ENCODE peak calls at places on chromosomes 5 and 9, in nine cellular contexts. Q, Y, C, X, B, G, U, I and N are unnamed samples.

GRCh38 chr9:132142883-132143282 is 19.0 kb upstream of the NTNG2 start:
- DNase-seq in Y (no peak), C (no peak), I (no peak), B (no peak), X (no peak), G (no peak), U (no peak), Q (no peak), N (no peak)

GRCh38 chr5:121503111-121503840 is 348.4 kb upstream of the FTMT start:
- DNase-seq in B (peak; percentile 36), U (peak; percentile 57), I (no peak), Q (no peak), C (no peak), Y (peak; percentile 60), G (no peak), X (peak; percentile 43), N (peak; percentile 54)

GRCh38 chr5:170184007-170184687 is 48.6 kb upstream of the C5orf58 start:
- DNase-seq in X (peak; percentile 68), I (peak; percentile 37), B (peak; percentile 42), Y (peak; percentile 61), U (peak; percentile 87), C (peak; percentile 19), Q (peak; percentile 27), G (peak; percentile 4), N (peak; percentile 33)

GRCh38 chr5:63401434-63402046 is 560.7 kb downstream of the HTR1A start:
- DNase-seq in X (peak; percentile 60), B (peak; percentile 54), I (peak; percentile 8), G (peak; percentile 4), C (peak; percentile 20), Y (no peak), Q (peak; percentile 49), U (peak; percentile 77), N (peak; percentile 41)

GRCh38 chr5:41863871-41864486 is 6.2 kb downstream of the OXCT1 start:
- DNase-seq in G (peak; percentile 23), C (no peak), U (no peak), I (peak; percentile 51), X (no peak), Q (no peak), Y (no peak), B (no peak), N (no peak)

GRCh38 chr9:120755827-120756434 is 37.3 kb downstream of the FBXW2 start:
- DNase-seq in U (peak; percentile 71), X (peak; percentile 59), Q (peak; percentile 55), Y (no peak), I (peak; percentile 34), B (peak; percentile 54), G (no peak), C (no peak), N (peak; percentile 66)

GRCh38 chr9:123848447-123849085 is 81.4 kb downstream of the DENND1A start:
- DNase-seq in U (no peak), I (no peak), Q (no peak), C (no peak), G (no peak), X (no peak), B (no peak), Y (no peak), N (no peak)

GRCh38 chr5:30849801-30850370 is 343.6 kb upstream of the CDH6 start:
- DNase-seq in C (no peak), U (no peak), B (no peak), G (peak; percentile 95), X (no peak), Q (no peak), I (peak; percentile 86), Y (no peak), N (no peak)

GRCh38 chr9:129386812-129387177 is 208.7 kb upstream of the IER5L start:
- DNase-seq in X (no peak), C (no peak), G (no peak), Y (no peak), I (no peak), U (no peak), B (no peak), Q (no peak), N (peak; percentile 46)

GRCh38 chr9:79477955-79478751 is 93.6 kb upstream of the TLE4 start:
- DNase-seq in X (peak; percentile 15), Y (no peak), G (peak; percentile 20), C (no peak), I (peak; percentile 29), B (peak; percentile 8), Q (no peak), U (peak; percentile 77), N (no peak)

GRCh38 chr9:91787931-91788330 is 162.1 kb downstream of the ROR2 start:
- DNase-seq in U (no peak), Q (no peak), X (no peak), C (no peak), G (no peak), Y (no peak), B (no peak), I (no peak), N (no peak)

GRCh38 chr9:33263936-33264472 is 504 bp downstream of the BAG1 start:
- DNase-seq in U (no peak), G (no peak), Y (peak; percentile 75), B (peak; percentile 61), C (peak; percentile 59), I (no peak), X (peak; percentile 46), Q (no peak), N (peak; percentile 67)

GRCh38 chr5:126883801-126884200 is 106.9 kb downstream of the LMNB1 start:
- DNase-seq in C (no peak), G (peak; percentile 3), I (peak; percentile 16), B (no peak), Q (no peak), X (no peak), U (no peak), Y (no peak), N (no peak)

GRCh38 chr9:34380034-34380510 is 3.4 kb upstream of the MYORG start:
- DNase-seq in X (no peak), C (no peak), I (no peak), Y (peak; percentile 56), G (no peak), U (peak; percentile 56), B (no peak), Q (no peak), N (no peak)
- H3K27me3 ChIP-seq in X (no peaks in the 10 kb centered on the region), C (no peaks in the 10 kb centered on the region), I (peaks cover 2% of the 10 kb centered on the region), Y (no peaks in the 10 kb centered on the region), G (peaks cover 7% of the 10 kb centered on the region), U (peaks cover 99% of the 10 kb centered on the region), B (no peaks in the 10 kb centered on the region), Q (no peaks in the 10 kb centered on the region), N (no peaks in the 10 kb centered on the region)

DNA sequence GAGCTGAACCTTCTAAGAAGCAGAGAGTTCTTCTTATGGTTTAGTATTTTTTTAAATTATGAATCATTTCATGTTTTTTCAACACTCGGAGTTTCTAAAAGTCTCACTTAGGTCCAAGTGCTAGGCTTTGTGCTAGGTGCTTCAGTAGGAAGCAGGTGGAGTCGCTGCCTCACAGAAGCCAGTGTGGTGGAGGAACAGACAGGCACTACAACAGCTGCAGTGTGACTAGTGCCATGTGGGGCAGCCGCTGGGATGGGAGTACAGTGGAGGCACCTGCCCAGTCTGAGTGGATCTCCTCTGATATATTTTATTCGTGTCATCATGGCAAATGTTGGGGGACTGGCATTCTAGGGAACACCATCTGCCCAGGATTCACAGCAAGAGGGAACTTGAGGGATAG is 15.3 kb downstream of the PCDHGC5 start:
- DNase-seq in G (no peak), Y (no peak), X (no peak), B (no peak), Q (no peak), C (no peak), I (no peak), U (no peak), N (no peak)
- H3K27ac ChIP-seq in G (no peak overlapping the region), Y (no peak overlapping the region), X (no peak overlapping the region), B (no peak overlapping the region), Q (no peak overlapping the region), C (no peak overlapping the region), I (no peak overlapping the region), U (no peak overlapping the region), N (no peak overlapping the region)

DNA sequence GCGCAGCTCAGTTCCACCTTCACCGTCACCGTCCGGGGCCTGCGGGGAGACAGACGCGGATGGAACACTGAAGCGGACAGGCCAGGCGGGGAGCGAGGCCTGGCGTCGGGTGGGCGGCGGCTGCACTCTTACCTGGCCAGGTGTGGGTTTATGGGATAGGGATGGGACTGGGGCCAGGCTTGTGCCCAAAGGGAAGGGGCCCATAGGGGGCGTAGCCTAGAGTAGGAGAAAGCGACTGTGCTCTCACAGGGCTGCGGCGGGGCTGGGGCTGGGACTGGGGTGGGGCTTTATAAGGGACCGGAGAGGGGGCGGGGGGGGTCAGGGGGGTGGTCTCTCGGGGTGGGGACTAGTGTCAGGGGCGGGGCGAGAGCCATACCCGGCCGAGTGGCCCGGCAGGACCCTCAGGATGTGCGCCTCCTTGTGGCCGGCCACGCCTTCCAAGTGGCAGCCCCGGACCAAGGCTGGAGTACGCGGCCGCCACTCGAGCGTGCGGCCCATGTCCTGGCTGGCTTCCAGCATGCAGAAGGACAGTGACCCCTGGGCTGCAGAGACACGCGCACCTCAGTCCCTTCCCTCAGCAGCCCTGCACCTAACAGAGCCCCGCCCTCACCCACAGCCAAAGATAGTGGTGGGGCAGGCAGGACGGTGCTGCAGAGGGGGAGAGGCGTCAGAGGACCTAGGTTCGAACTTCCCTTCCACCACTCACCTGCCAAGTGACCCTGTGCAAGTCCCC is 22.8 kb downstream of the FPGS start:
- DNase-seq in C (no peak), B (no peak), U (peak; percentile 92), Q (peak; percentile 72), X (peak; percentile 69), G (no peak), Y (no peak), I (no peak), N (no peak)
- H3K4me3 ChIP-seq in C (no peak overlapping the region), B (no peak overlapping the region), U (peak overlapping the region; percentile 20), Q (no peak overlapping the region), X (no peak overlapping the region), G (no peak overlapping the region), Y (no peak overlapping the region), I (no peak overlapping the region), N (no peak overlapping the region)

GRCh38 chr5:135488727-135489465 is 36.7 kb upstream of the TIFAB start:
- DNase-seq in I (peak; percentile 73), X (no peak), Y (no peak), G (peak; percentile 62), U (peak; percentile 97), B (no peak), C (no peak), Q (no peak), N (no peak)
- H3K27me3 ChIP-seq in I (peaks cover 58% of the 10 kb centered on the region), X (no peaks in the 10 kb centered on the region), Y (peaks cover 12% of the 10 kb centered on the region), G (peaks cover 36% of the 10 kb centered on the region), U (peaks cover 100% of the 10 kb centered on the region), B (peaks cover 83% of the 10 kb centered on the region), C (peaks cover 78% of the 10 kb centered on the region), Q (no peaks in the 10 kb centered on the region), N (peaks cover 52% of the 10 kb centered on the region)